ENCODE peak calls at places on chromosomes 3 and 15, in six cellular contexts. C is kidney, A is skeletal muscle cell, D is B cell, L is H7, Y is RWPE1. B is an unnamed sample.

GRCh38 chr15:62444104-62445027 is 279.3 kb upstream of the C2CD4B start:
- DNase-seq in C (no peak), A (peak), D (no peak), L (no peak), Y (peak), B (peak)

GRCh38 chr15:69713726-69714559 is 261.3 kb downstream of the RPLP1 start:
- DNase-seq in C (no peak), A (no peak), D (no peak), L (no peak), Y (no peak), B (no peak)

GRCh38 chr3:108127301-108127988 is 36.6 kb upstream of the CD47 start:
- DNase-seq in C (no peak), A (no peak), D (peak), L (no peak), Y (peak), B (no peak)

GRCh38 chr15:82540984-82541431 is 751 bp upstream of the RPS17 start:
- DNase-seq in C (peak), A (no peak), D (no peak), L (peak), Y (peak), B (no peak)

GRCh38 chr3:144670560-144670959 is 698.9 kb downstream of the DIPK2A start:
- DNase-seq in C (no peak), A (no peak), D (no peak), L (no peak), Y (no peak), B (no peak)

GRCh38 chr3:101778385-101779046 is 495 bp upstream of the NXPE3 start:
- DNase-seq in C (no peak), A (no peak), D (no peak), L (no peak), Y (no peak), B (no peak)

GRCh38 chr15:81400640-81401236 is 26.7 kb upstream of the TMC3 start:
- DNase-seq in C (no peak), A (no peak), D (no peak), L (peak), Y (peak), B (no peak)

GRCh38 chr3:123651449-123652345 is 66.8 kb upstream of the HACD2 start:
- DNase-seq in C (peak), A (no peak), D (no peak), L (peak), Y (no peak), B (no peak)